ENCODE peak calls at places on chromosome 3, in nine cellular contexts. D, P, N, C, O, U, V, B and J are unnamed samples.

GRCh38 chr3:196177967-196178366 is 33.2 kb downstream of the ZDHHC19 start:
- DNase-seq in D (no peak), P (no peak), N (no peak), C (no peak), O (no peak), U (no peak), V (no peak), B (no peak), J (no peak)

GRCh38 chr3:19543212-19543841 is 390.7 kb downstream of the EFHB start:
- DNase-seq in D (no peak), P (no peak), N (no peak), C (no peak), O (no peak), U (peak; percentile 51), V (no peak), B (no peak), J (peak; percentile 5)

GRCh38 chr3:183265713-183266417 is 12.8 kb downstream of the B3GNT5 start:
- DNase-seq in D (no peak), P (peak; percentile 81), N (peak; percentile 93), C (peak; percentile 47), O (no peak), U (peak; percentile 48), V (no peak), B (no peak), J (no peak)

GRCh38 chr3:123390865-123391613 is 57.9 kb downstream of the ADCY5 start:
- DNase-seq in D (no peak), P (no peak), N (no peak), C (peak; percentile 24), O (no peak), U (no peak), V (peak; percentile 80), B (no peak), J (no peak)

GRCh38 chr3:90062018-90062417 is 954.6 kb downstream of the EPHA3 start:
- DNase-seq in D (no peak), P (peak; percentile 2), N (peak; percentile 40), C (no peak), O (no peak), U (no peak), V (no peak), B (peak; percentile 5), J (no peak)

GRCh38 chr3:36524560-36524959 is 144.3 kb downstream of the STAC start:
- DNase-seq in D (no peak), P (no peak), N (no peak), C (no peak), O (no peak), U (no peak), V (no peak), B (no peak), J (no peak)

GRCh38 chr3:141386611-141387110 is 18.4 kb downstream of the ZBTB38 start:
- DNase-seq in D (no peak), P (peak; percentile 83), N (no peak), C (no peak), O (no peak), U (no peak), V (no peak), B (no peak), J (peak; percentile 51)

GRCh38 chr3:133643611-133644010 is 18.1 kb downstream of the TOPBP1 start:
- DNase-seq in D (no peak), P (no peak), N (no peak), C (no peak), O (no peak), U (no peak), V (no peak), B (peak; percentile 63), J (no peak)

DNA sequence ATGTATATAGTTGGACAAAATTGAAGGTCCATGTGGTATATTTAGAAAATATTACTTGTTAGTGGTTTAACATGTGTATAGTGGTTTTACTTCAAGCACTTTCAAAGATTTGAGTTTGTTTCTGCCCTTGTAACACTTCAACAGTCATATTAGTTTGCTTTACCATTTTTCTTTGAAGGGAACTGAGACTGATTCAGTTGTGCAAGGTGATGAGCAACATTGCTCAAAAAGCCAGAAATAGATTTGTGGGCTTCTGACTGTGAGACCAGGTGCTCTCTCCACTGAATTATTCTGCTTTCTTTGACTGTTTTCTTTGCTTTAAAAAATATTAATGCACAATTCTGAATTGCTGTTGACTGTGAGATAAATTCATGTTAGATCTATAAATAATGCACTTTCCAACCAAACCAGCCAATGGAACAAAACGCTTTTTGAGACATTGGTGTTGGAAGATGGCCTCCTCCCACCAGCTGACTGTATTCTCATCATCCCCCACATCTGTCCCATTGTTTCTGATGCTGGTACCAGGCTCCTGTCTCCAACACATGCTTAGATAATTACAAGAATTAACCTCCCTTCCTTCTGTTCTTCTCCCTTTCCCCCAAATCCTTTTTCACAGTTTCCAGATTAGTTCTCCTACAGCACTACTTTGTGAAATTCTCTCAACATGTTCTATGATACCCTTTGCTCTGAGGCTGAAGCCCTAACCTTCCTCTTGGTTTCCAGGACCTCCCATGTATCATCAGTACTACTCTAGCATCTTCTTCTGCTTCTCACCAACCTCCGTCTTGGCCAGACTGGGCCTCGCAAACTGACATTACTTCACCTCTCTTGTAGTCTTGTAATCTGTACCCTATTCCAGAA is 27.9 kb downstream of the PLCL2 start:
- DNase-seq in D (no peak), P (no peak), N (no peak), C (no peak), O (no peak), U (no peak), V (no peak), B (no peak), J (no peak)
- H3K4me3 ChIP-seq in D (no peak overlapping the region), P (no peak overlapping the region), N (no peak overlapping the region), C (no peak overlapping the region), O (no peak overlapping the region), U (no peak overlapping the region), V (no peak overlapping the region), B (no peak overlapping the region), J (no peak overlapping the region)

DNA sequence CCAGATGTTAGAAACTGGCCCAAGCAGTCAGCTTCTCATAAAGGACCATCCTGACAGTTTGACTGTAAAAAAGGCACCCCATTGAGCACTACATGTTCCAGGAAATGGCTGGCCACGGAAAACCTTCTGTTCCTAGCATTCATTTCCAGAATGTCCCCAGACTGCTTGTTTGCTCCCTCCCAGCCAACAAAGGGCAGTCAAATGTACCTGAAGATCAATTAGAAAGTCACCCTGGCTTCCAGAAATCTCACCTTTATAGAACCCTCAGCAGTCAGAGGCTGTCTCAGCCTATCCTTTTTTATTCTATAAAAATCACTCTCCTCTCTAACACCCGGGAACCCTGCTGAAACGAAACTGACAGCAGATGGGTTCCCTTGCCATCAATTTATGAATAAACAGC is 774 bp upstream of the SAMMSON start:
- DNase-seq in D (no peak), P (no peak), N (peak; percentile 22), C (no peak), O (no peak), U (no peak), V (no peak), B (no peak), J (no peak)
- H3K4me3 ChIP-seq in D (no peak overlapping the region), P (no peak overlapping the region), N (peak overlapping the region; percentile 4), C (no peak overlapping the region), O (peak overlapping the region; percentile 25), U (no peak overlapping the region), V (peak overlapping the region; percentile 17), B (no peak overlapping the region), J (no peak overlapping the region)

GRCh38 chr3:47159820-47160219 is 4.1 kb downstream of the SETD2 start:
- DNase-seq in D (no peak), P (no peak), N (no peak), C (no peak), O (no peak), U (peak; percentile 10), V (no peak), B (no peak), J (no peak)

GRCh38 chr3:47162695-47163022 is 1.3 kb downstream of the SETD2 start:
- DNase-seq in D (no peak), P (peak; percentile 16), N (peak; percentile 31), C (no peak), O (no peak), U (peak; percentile 34), V (no peak), B (no peak), J (no peak)

GRCh38 chr3:47163023-47163989 is 607 bp downstream of the SETD2 start:
- DNase-seq in D (peak; percentile 62), P (peak; percentile 27), N (peak; percentile 38), C (peak; percentile 18), O (peak; percentile 33), U (no peak), V (peak; percentile 47), B (no peak), J (peak; percentile 38)

GRCh38 chr3:47161983-47162694 is 1.8 kb downstream of the SETD2 start:
- DNase-seq in D (no peak), P (no peak), N (no peak), C (no peak), O (no peak), U (no peak), V (no peak), B (no peak), J (no peak)

GRCh38 chr3:47163990-47164848 is at the start of gene SETD2:
- DNase-seq in D (peak; percentile 67), P (peak; percentile 90), N (peak; percentile 93), C (peak; percentile 92), O (peak; percentile 97), U (peak; percentile 97), V (peak; percentile 94), B (peak; percentile 71), J (peak; percentile 91)
- H3K4me3 ChIP-seq in D (peak within 1 kb of the TSS; percentile 77), P (peak within 1 kb of the TSS; percentile 85), N (peak within 1 kb of the TSS; percentile 81), C (peak within 1 kb of the TSS; percentile 72), O (peak within 1 kb of the TSS; percentile 97), U (peak within 1 kb of the TSS; percentile 97), V (peak within 1 kb of the TSS; percentile 98), B (peak within 1 kb of the TSS; percentile 82), J (peak within 1 kb of the TSS; percentile 82)

DNA sequence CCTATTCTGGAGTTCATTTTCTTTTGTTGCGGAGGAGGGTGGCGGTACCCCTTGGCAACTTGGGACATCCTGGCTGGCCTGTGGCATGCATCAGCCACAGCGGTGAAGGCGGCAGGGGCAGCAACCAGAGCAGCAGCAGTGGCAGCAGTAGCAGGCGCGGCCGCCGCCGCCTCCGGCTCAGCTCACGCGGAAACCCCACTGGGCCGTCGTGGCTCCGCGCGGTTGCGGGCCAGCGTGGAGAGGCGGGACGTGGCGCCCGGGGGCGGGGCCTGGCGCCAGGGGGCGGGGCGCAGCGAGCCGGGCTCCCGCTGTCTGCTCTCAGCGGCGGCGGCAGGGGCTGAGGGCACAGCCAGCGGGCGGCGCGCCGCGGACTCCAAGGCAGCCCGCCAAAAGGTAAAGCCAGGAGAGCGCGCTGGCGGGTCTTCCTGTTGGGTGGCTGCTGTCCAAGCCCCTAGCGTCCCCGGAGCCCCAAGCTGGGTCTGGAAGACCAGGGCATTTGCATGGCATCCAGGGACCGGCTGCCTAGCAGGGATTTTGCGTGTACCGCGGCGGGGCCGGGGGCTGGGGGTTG is 334.4 kb upstream of the THRB start:
- DNase-seq in D (no peak), P (no peak), N (no peak), C (no peak), O (peak; percentile 18), U (peak; percentile 78), V (no peak), B (no peak), J (peak; percentile 33)
- H3K4me3 ChIP-seq in D (no peak overlapping the region), P (no peak overlapping the region), N (peak overlapping the region; percentile 24), C (no peak overlapping the region), O (peak overlapping the region; percentile 50), U (peak overlapping the region; percentile 70), V (peak overlapping the region; percentile 38), B (peak overlapping the region; percentile 64), J (no peak overlapping the region)